ENCODE peak calls at places on chromosomes 11 and 22, in nine cellular contexts. One of them, this sample, is unnamed.

GRCh38 chr11:69163842-69164241 is 8.1 kb downstream of the SMIM38 start:
- DNase-seq in A549: no peak
- DNase-seq in HCT116: no peak
- DNase-seq in endothelial cell of umbilical vein: no peak
- DNase-seq in K562: no peak
- DNase-seq in WTC11: no peak
- DNase-seq in HepG2: no peak
- DNase-seq in GM12878: no peak
- DNase-seq in SK-N-SH: no peak
- DNase-seq in this sample: no peak

GRCh38 chr11:7252683-7253213 is 1.0 kb downstream of the SYT9 start:
- DNase-seq in A549: no peak
- DNase-seq in HCT116: no peak
- DNase-seq in endothelial cell of umbilical vein: no peak
- DNase-seq in K562: no peak
- DNase-seq in WTC11: peak
- DNase-seq in HepG2: no peak
- DNase-seq in GM12878: no peak
- DNase-seq in SK-N-SH: no peak
- DNase-seq in this sample: no peak

GRCh38 chr11:131764126-131764525 is 393.7 kb downstream of the NTM start:
- DNase-seq in A549: no peak
- DNase-seq in HCT116: no peak
- DNase-seq in endothelial cell of umbilical vein: no peak
- DNase-seq in K562: no peak
- DNase-seq in WTC11: no peak
- DNase-seq in HepG2: no peak
- DNase-seq in GM12878: no peak
- DNase-seq in SK-N-SH: no peak
- DNase-seq in this sample: no peak

GRCh38 chr22:36741204-36741793 is 34.6 kb downstream of the IFT27 start:
- DNase-seq in A549: peak
- DNase-seq in HCT116: peak
- DNase-seq in endothelial cell of umbilical vein: no peak
- DNase-seq in K562: peak
- DNase-seq in WTC11: no peak
- DNase-seq in HepG2: no peak
- DNase-seq in GM12878: no peak
- DNase-seq in SK-N-SH: peak
- DNase-seq in this sample: peak

GRCh38 chr22:48867891-48868290 is 959.8 kb downstream of the BRD1 start:
- DNase-seq in A549: no peak
- DNase-seq in HCT116: no peak
- DNase-seq in endothelial cell of umbilical vein: no peak
- DNase-seq in K562: no peak
- DNase-seq in WTC11: no peak
- DNase-seq in HepG2: no peak
- DNase-seq in GM12878: no peak
- DNase-seq in SK-N-SH: no peak
- DNase-seq in this sample: no peak

GRCh38 chr22:27150530-27150909 is 493.1 kb downstream of the MIAT start:
- DNase-seq in A549: no peak
- DNase-seq in HCT116: no peak
- DNase-seq in endothelial cell of umbilical vein: no peak
- DNase-seq in K562: no peak
- DNase-seq in WTC11: no peak
- DNase-seq in HepG2: no peak
- DNase-seq in GM12878: no peak
- DNase-seq in SK-N-SH: no peak
- DNase-seq in this sample: peak

GRCh38 chr22:35357883-35358621 is 22.8 kb upstream of the HMOX1 start:
- DNase-seq in A549: peak
- DNase-seq in HCT116: peak
- DNase-seq in endothelial cell of umbilical vein: no peak
- DNase-seq in K562: no peak
- DNase-seq in WTC11: no peak
- DNase-seq in HepG2: no peak
- DNase-seq in GM12878: no peak
- DNase-seq in SK-N-SH: no peak
- DNase-seq in this sample: no peak

GRCh38 chr22:47071812-47072641 is 309.6 kb downstream of the TBC1D22A start:
- DNase-seq in A549: no peak
- DNase-seq in HCT116: no peak
- DNase-seq in endothelial cell of umbilical vein: no peak
- DNase-seq in K562: no peak
- DNase-seq in WTC11: no peak
- DNase-seq in HepG2: no peak
- DNase-seq in GM12878: no peak
- DNase-seq in SK-N-SH: no peak
- DNase-seq in this sample: no peak

GRCh38 chr11:117232911-117233409 is 489 bp downstream of the RNF214 start:
- DNase-seq in A549: no peak
- DNase-seq in HCT116: no peak
- DNase-seq in endothelial cell of umbilical vein: peak
- DNase-seq in K562: peak
- DNase-seq in WTC11: peak
- DNase-seq in HepG2: no peak
- DNase-seq in GM12878: no peak
- DNase-seq in SK-N-SH: peak
- DNase-seq in this sample: peak

GRCh38 chr22:38718414-38718813 is 12.7 kb downstream of the GTPBP1 start:
- DNase-seq in A549: peak
- DNase-seq in HCT116: peak
- DNase-seq in endothelial cell of umbilical vein: peak
- DNase-seq in K562: no peak
- DNase-seq in WTC11: peak
- DNase-seq in HepG2: peak
- DNase-seq in GM12878: no peak
- DNase-seq in SK-N-SH: peak
- DNase-seq in this sample: no peak

GRCh38 chr11:65439331-65440181 is 17.0 kb downstream of the NEAT1 start:
- DNase-seq in A549: peak
- DNase-seq in HCT116: no peak
- DNase-seq in endothelial cell of umbilical vein: peak
- DNase-seq in K562: no peak
- DNase-seq in WTC11: no peak
- DNase-seq in HepG2: no peak
- DNase-seq in GM12878: no peak
- DNase-seq in SK-N-SH: no peak
- DNase-seq in this sample: no peak

GRCh38 chr11:844693-845644 is 2.3 kb downstream of the TSPAN4 start:
- DNase-seq in A549: peak
- DNase-seq in HCT116: no peak
- DNase-seq in endothelial cell of umbilical vein: peak
- DNase-seq in K562: peak
- DNase-seq in WTC11: peak
- DNase-seq in HepG2: peak
- DNase-seq in GM12878: no peak
- DNase-seq in SK-N-SH: peak
- DNase-seq in this sample: peak

GRCh38 chr11:117641008-117641915 is 155.8 kb downstream of the DSCAML1 start:
- DNase-seq in A549: no peak
- DNase-seq in HCT116: no peak
- DNase-seq in endothelial cell of umbilical vein: no peak
- DNase-seq in K562: no peak
- DNase-seq in WTC11: no peak
- DNase-seq in HepG2: no peak
- DNase-seq in GM12878: no peak
- DNase-seq in SK-N-SH: no peak
- DNase-seq in this sample: no peak

GRCh38 chr22:27198518-27199035 is 541.2 kb downstream of the MIAT start:
- DNase-seq in A549: no peak
- DNase-seq in HCT116: no peak
- DNase-seq in endothelial cell of umbilical vein: no peak
- DNase-seq in K562: no peak
- DNase-seq in WTC11: no peak
- DNase-seq in HepG2: no peak
- DNase-seq in GM12878: no peak
- DNase-seq in SK-N-SH: no peak
- DNase-seq in this sample: no peak

GRCh38 chr11:117179048-117179999 is 781 bp downstream of the SIDT2 start:
- DNase-seq in A549: no peak
- DNase-seq in HCT116: no peak
- DNase-seq in endothelial cell of umbilical vein: peak
- DNase-seq in K562: peak
- DNase-seq in WTC11: peak
- DNase-seq in HepG2: no peak
- DNase-seq in GM12878: peak
- DNase-seq in SK-N-SH: no peak
- DNase-seq in this sample: peak

GRCh38 chr11:122984186-122985011 is 2.8 kb upstream of the BSX start:
- DNase-seq in A549: peak
- DNase-seq in HCT116: no peak
- DNase-seq in endothelial cell of umbilical vein: no peak
- DNase-seq in K562: no peak
- DNase-seq in WTC11: peak
- DNase-seq in HepG2: no peak
- DNase-seq in GM12878: no peak
- DNase-seq in SK-N-SH: peak
- DNase-seq in this sample: no peak

DNA sequence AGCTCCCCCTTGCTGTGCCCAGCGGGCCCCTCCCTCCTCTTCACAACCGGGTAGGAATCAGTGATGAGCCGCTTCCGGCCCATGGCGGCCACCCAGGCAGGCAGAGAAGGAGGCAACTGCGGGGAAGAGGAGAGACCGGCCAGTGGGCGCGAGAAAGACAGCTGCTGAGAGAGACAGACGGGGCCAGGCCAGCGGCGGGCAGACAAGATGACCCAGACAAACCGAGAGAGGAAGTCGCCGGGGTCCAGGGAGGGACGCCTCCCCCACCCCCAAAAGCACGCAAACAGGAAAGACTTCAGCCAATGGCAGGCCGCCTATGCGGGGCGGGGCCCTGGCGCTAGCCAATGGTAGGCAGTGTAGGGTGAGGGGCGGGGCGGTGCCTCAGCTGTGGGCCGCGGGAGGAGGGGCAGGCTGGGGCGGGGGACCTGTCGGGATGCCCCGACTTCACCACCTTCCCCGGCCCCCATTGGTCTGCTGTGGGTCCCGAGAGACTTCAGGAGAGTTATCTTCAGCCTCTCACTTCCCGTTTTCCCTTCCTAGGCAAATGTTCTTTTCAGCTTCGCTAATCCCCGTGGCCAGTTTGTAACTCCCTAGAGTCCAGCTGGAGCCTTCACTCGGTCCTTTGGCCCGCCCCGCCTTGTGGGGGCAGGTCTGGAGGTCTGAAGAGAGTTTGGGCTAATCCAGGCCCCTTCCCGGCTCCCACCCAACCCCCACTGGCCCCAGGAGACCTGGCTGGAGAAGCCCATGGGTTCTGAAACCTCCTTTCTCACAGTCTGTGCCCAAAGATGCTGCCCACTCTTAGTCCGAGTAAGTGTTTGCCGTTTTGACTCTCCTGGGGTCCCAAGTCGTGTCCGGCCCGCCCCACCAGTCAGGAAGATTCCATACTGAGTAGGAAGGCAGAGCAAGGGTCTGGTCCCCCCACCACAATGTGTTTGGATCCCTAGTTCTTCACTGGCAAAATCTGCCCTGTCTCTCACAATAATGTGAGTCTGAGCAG is at the start of gene POLD4:
- DNase-seq in A549: peak
- DNase-seq in HCT116: no peak
- DNase-seq in endothelial cell of umbilical vein: peak
- DNase-seq in K562: peak
- DNase-seq in WTC11: peak
- DNase-seq in HepG2: peak
- DNase-seq in GM12878: peak
- DNase-seq in SK-N-SH: peak
- DNase-seq in this sample: peak
- TF ChIP-seq MAX in A549: no peak
- TF ChIP-seq MAX in HCT116: no peak
- TF ChIP-seq MAX in endothelial cell of umbilical vein: no peak
- TF ChIP-seq MAX in K562: no peak
- TF ChIP-seq MAX in WTC11: peak
- TF ChIP-seq MAX in HepG2: no peak
- TF ChIP-seq MAX in GM12878: no peak
- TF ChIP-seq MAX in SK-N-SH: no peak
- TF ChIP-seq MAX in this sample: no peak

GRCh38 chr11:36164522-36165250 is 124.5 kb downstream of the COMMD9 start:
- DNase-seq in A549: no peak
- DNase-seq in HCT116: no peak
- DNase-seq in endothelial cell of umbilical vein: peak
- DNase-seq in K562: no peak
- DNase-seq in WTC11: no peak
- DNase-seq in HepG2: no peak
- DNase-seq in GM12878: no peak
- DNase-seq in SK-N-SH: no peak
- DNase-seq in this sample: no peak
- TF ChIP-seq MAX in A549: no peak
- TF ChIP-seq MAX in HCT116: no peak
- TF ChIP-seq MAX in endothelial cell of umbilical vein: no peak
- TF ChIP-seq MAX in K562: no peak
- TF ChIP-seq MAX in WTC11: no peak
- TF ChIP-seq MAX in HepG2: no peak
- TF ChIP-seq MAX in GM12878: no peak
- TF ChIP-seq MAX in SK-N-SH: no peak
- TF ChIP-seq MAX in this sample: no peak

DNA sequence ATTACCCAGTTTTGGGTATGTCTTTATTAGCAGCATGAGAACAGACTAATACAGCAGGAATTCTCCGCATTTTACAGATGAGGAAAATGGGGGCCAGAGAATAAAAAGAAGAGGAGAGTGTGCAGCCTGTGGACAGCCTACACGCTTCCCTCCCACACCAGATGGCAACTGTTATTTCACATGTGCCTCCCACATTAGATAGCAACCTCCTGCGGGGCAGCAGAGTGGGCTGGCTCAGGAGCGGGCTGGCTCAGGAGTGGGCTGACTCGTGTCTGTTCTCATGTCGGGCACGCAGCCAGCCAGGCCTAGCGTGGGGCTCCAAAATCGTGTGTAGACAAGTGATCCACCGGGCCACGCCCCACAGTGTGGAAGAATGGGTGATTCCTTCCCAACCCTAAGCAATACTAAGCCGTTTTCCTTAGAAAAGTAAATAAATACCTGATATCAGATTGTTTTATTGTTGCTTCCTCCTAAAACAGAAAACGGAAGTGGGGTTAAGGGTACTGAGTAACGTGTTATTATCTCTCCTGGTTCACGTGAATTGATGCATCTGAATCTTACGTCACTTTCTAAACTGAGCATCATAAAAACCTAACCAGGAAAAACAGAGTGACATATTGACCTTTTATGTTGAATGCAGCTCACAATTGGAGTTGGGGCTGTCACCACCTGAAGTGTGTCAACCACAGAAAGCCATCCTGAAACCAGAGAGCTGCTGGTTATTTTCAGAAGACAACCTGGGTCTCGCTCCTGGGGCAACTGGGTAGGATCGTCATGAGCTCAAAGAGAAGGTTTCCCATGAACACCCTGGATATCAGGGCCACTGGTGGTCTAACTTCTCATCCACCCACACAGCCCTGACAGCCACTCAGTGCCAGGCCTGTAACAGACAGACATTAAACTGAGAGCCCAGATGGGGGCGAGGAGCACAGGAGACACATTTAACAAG is 3.3 kb downstream of the TTLL1 start:
- DNase-seq in A549: no peak
- DNase-seq in HCT116: no peak
- DNase-seq in endothelial cell of umbilical vein: no peak
- DNase-seq in K562: no peak
- DNase-seq in WTC11: no peak
- DNase-seq in HepG2: no peak
- DNase-seq in GM12878: peak
- DNase-seq in SK-N-SH: no peak
- DNase-seq in this sample: no peak
- TF ChIP-seq MAX in A549: no peak
- TF ChIP-seq MAX in HCT116: no peak
- TF ChIP-seq MAX in endothelial cell of umbilical vein: no peak
- TF ChIP-seq MAX in K562: no peak
- TF ChIP-seq MAX in WTC11: no peak
- TF ChIP-seq MAX in HepG2: no peak
- TF ChIP-seq MAX in GM12878: no peak
- TF ChIP-seq MAX in SK-N-SH: no peak
- TF ChIP-seq MAX in this sample: no peak

GRCh38 chr11:106167085-106167484 is 89.6 kb downstream of the AASDHPPT start:
- DNase-seq in A549: no peak
- DNase-seq in HCT116: no peak
- DNase-seq in endothelial cell of umbilical vein: no peak
- DNase-seq in K562: no peak
- DNase-seq in WTC11: no peak
- DNase-seq in HepG2: no peak
- DNase-seq in GM12878: no peak
- DNase-seq in SK-N-SH: no peak
- DNase-seq in this sample: no peak
- TF ChIP-seq MAX in A549: no peak
- TF ChIP-seq MAX in HCT116: no peak
- TF ChIP-seq MAX in endothelial cell of umbilical vein: no peak
- TF ChIP-seq MAX in K562: no peak
- TF ChIP-seq MAX in WTC11: no peak
- TF ChIP-seq MAX in HepG2: no peak
- TF ChIP-seq MAX in GM12878: no peak
- TF ChIP-seq MAX in SK-N-SH: no peak
- TF ChIP-seq MAX in this sample: no peak

This sample was measured in NB4.